ENCODE peak calls at places on chromosomes 5 and 9, in six cellular contexts. One of them, this sample, is unnamed.
A peak's percentile ranks its signal among the peaks of the same experiment; 100 is the strongest.

GRCh38 chr9:338602-339001 is 123.9 kb downstream of the DOCK8 start:
- DNase-seq in IMR-90: no peak
- DNase-seq in stomach: no peak
- DNase-seq in astrocyte of the spinal cord: no peak
- DNase-seq in astrocyte: no peak
- DNase-seq in choroid plexus epithelial cell: no peak
- DNase-seq in this sample: no peak

GRCh38 chr5:1103505-1104326 is 8.1 kb downstream of the SLC12A7 start:
- DNase-seq in IMR-90: no peak
- DNase-seq in stomach: peak; percentile 84
- DNase-seq in astrocyte of the spinal cord: no peak
- DNase-seq in astrocyte: no peak
- DNase-seq in choroid plexus epithelial cell: no peak
- DNase-seq in this sample: peak; percentile 35

GRCh38 chr5:108529381-108529780 is 147.5 kb upstream of the FBXL17 start:
- DNase-seq in IMR-90: peak; percentile 82
- DNase-seq in stomach: no peak
- DNase-seq in astrocyte of the spinal cord: no peak
- DNase-seq in astrocyte: peak; percentile 55
- DNase-seq in choroid plexus epithelial cell: peak; percentile 59
- DNase-seq in this sample: peak; percentile 29

GRCh38 chr9:121861501-121862180 is 210.2 kb downstream of the DAB2IP start:
- DNase-seq in IMR-90: no peak
- DNase-seq in stomach: peak; percentile 35
- DNase-seq in astrocyte of the spinal cord: no peak
- DNase-seq in astrocyte: no peak
- DNase-seq in choroid plexus epithelial cell: peak; percentile 41
- DNase-seq in this sample: no peak

GRCh38 chr9:111959468-111959941 is 62.9 kb downstream of the UGCG start:
- DNase-seq in IMR-90: peak; percentile 89
- DNase-seq in stomach: peak; percentile 63
- DNase-seq in astrocyte of the spinal cord: peak; percentile 69
- DNase-seq in astrocyte: peak; percentile 92
- DNase-seq in choroid plexus epithelial cell: peak; percentile 84
- DNase-seq in this sample: peak; percentile 91

GRCh38 chr5:160175438-160176218 is 53.7 kb upstream of the FABP6 start:
- DNase-seq in IMR-90: peak; percentile 41
- DNase-seq in stomach: no peak
- DNase-seq in astrocyte of the spinal cord: peak; percentile 36
- DNase-seq in astrocyte: peak; percentile 43
- DNase-seq in choroid plexus epithelial cell: no peak
- DNase-seq in this sample: no peak

GRCh38 chr5:173574983-173575382 is 41.5 kb downstream of the BOD1 start:
- DNase-seq in IMR-90: no peak
- DNase-seq in stomach: no peak
- DNase-seq in astrocyte of the spinal cord: no peak
- DNase-seq in astrocyte: no peak
- DNase-seq in choroid plexus epithelial cell: no peak
- DNase-seq in this sample: no peak

GRCh38 chr5:61332369-61332745 is 299 bp downstream of the ZSWIM6 start:
- DNase-seq in IMR-90: no peak
- DNase-seq in stomach: peak; percentile 41
- DNase-seq in astrocyte of the spinal cord: no peak
- DNase-seq in astrocyte: no peak
- DNase-seq in choroid plexus epithelial cell: peak; percentile 48
- DNase-seq in this sample: no peak

GRCh38 chr5:88407341-88407740 is 138.7 kb upstream of the TMEM161B start:
- DNase-seq in IMR-90: no peak
- DNase-seq in stomach: no peak
- DNase-seq in astrocyte of the spinal cord: no peak
- DNase-seq in astrocyte: no peak
- DNase-seq in choroid plexus epithelial cell: no peak
- DNase-seq in this sample: no peak

GRCh38 chr5:158013939-158014338 is 155.0 kb upstream of the CLINT1 start:
- DNase-seq in IMR-90: peak; percentile 12
- DNase-seq in stomach: no peak
- DNase-seq in astrocyte of the spinal cord: no peak
- DNase-seq in astrocyte: peak; percentile 42
- DNase-seq in choroid plexus epithelial cell: peak; percentile 70
- DNase-seq in this sample: peak; percentile 48

GRCh38 chr5:157280927-157281326 is 15.0 kb downstream of the CYFIP2 start:
- DNase-seq in IMR-90: peak; percentile 14
- DNase-seq in stomach: no peak
- DNase-seq in astrocyte of the spinal cord: peak; percentile 64
- DNase-seq in astrocyte: peak; percentile 54
- DNase-seq in choroid plexus epithelial cell: no peak
- DNase-seq in this sample: peak; percentile 80

GRCh38 chr9:117704024-117704575 is at the start of gene TLR4:
- DNase-seq in IMR-90: no peak
- DNase-seq in stomach: peak; percentile 54
- DNase-seq in astrocyte of the spinal cord: peak; percentile 94
- DNase-seq in astrocyte: peak; percentile 86
- DNase-seq in choroid plexus epithelial cell: peak; percentile 92
- DNase-seq in this sample: peak; percentile 88

DNA sequence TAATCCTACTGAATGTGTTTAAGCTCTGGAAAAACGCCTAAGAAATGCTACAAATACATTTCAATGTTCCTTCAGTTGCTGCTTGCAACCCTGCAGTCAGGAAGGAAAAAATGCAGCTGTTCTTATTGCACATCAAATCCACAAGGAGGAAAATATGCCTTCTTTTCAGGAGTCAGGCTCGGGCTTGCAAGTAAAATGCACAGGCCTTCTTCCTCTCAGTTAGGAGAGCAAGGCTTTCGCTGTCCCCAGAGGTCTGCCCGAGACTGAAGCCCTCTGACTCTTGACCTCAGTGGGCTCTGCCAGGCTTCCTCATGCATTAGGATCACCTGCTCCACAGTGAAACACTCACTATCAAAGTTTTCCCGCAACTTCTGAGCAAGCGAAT is 909 bp upstream of the SHC3 start:
- DNase-seq in IMR-90: peak; percentile 68
- DNase-seq in stomach: no peak
- DNase-seq in astrocyte of the spinal cord: peak; percentile 58
- DNase-seq in astrocyte: peak; percentile 60
- DNase-seq in choroid plexus epithelial cell: peak; percentile 70
- DNase-seq in this sample: peak; percentile 77
- H3K4me3 ChIP-seq in IMR-90: peak overlapping the region; percentile 50
- H3K4me3 ChIP-seq in stomach: peak overlapping the region; percentile 39
- H3K4me3 ChIP-seq in astrocyte of the spinal cord: peak overlapping the region; percentile 43
- H3K4me3 ChIP-seq in astrocyte: peak overlapping the region; percentile 86
- H3K4me3 ChIP-seq in choroid plexus epithelial cell: peak overlapping the region; percentile 60
- H3K4me3 ChIP-seq in this sample: peak overlapping the region; percentile 63

GRCh38 chr9:33197279-33197678 is 30.1 kb upstream of the B4GALT1 start:
- DNase-seq in IMR-90: no peak
- DNase-seq in stomach: no peak
- DNase-seq in astrocyte of the spinal cord: no peak
- DNase-seq in astrocyte: no peak
- DNase-seq in choroid plexus epithelial cell: no peak
- DNase-seq in this sample: peak; percentile 58

GRCh38 chr9:33196736-33197135 is 29.6 kb upstream of the B4GALT1 start:
- DNase-seq in IMR-90: peak; percentile 22
- DNase-seq in stomach: no peak
- DNase-seq in astrocyte of the spinal cord: no peak
- DNase-seq in astrocyte: no peak
- DNase-seq in choroid plexus epithelial cell: no peak
- DNase-seq in this sample: no peak

GRCh38 chr9:33202018-33202417 is 34.9 kb upstream of the B4GALT1 start:
- DNase-seq in IMR-90: no peak
- DNase-seq in stomach: no peak
- DNase-seq in astrocyte of the spinal cord: no peak
- DNase-seq in astrocyte: no peak
- DNase-seq in choroid plexus epithelial cell: no peak
- DNase-seq in this sample: no peak

GRCh38 chr9:33198163-33198562 is 31.0 kb upstream of the B4GALT1 start:
- DNase-seq in IMR-90: peak; percentile 45
- DNase-seq in stomach: no peak
- DNase-seq in astrocyte of the spinal cord: peak; percentile 61
- DNase-seq in astrocyte: peak; percentile 59
- DNase-seq in choroid plexus epithelial cell: no peak
- DNase-seq in this sample: peak; percentile 96

GRCh38 chr9:33202552-33203300 is 35.6 kb upstream of the B4GALT1 start:
- DNase-seq in IMR-90: peak; percentile 69
- DNase-seq in stomach: peak; percentile 42
- DNase-seq in astrocyte of the spinal cord: peak; percentile 71
- DNase-seq in astrocyte: peak; percentile 55
- DNase-seq in choroid plexus epithelial cell: peak; percentile 91
- DNase-seq in this sample: peak; percentile 83
- TF ChIP-seq CTCF in IMR-90: no peak
- TF ChIP-seq CTCF in stomach: no peak
- TF ChIP-seq CTCF in astrocyte of the spinal cord: no peak
- TF ChIP-seq CTCF in astrocyte: no peak
- TF ChIP-seq CTCF in choroid plexus epithelial cell: peak; percentile 9
- TF ChIP-seq CTCF in this sample: peak; percentile 3

DNA sequence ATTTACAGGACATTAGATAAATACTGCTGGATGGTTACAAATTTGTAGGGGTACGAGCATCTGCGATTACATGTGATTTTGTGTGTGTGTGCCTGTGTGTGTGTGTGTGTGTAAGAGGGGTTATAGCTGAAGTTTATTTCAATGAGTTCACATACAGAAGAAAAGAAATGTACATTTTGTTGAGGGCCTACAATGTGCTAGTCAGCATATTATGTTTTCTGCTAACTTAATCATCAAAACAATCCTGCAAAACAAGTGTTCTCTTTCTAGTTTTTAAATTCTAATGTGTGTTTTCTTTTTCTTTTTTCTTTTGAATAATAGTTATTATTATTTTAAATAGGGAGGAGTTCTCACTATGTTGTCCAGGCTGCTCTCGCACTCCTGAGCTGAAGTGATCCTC is 305.7 kb downstream of the ARL15 start:
- DNase-seq in IMR-90: no peak
- DNase-seq in stomach: no peak
- DNase-seq in astrocyte of the spinal cord: no peak
- DNase-seq in astrocyte: no peak
- DNase-seq in choroid plexus epithelial cell: no peak
- DNase-seq in this sample: no peak
- H3K4me3 ChIP-seq in IMR-90: no peak overlapping the region
- H3K4me3 ChIP-seq in stomach: no peak overlapping the region
- H3K4me3 ChIP-seq in astrocyte of the spinal cord: no peak overlapping the region
- H3K4me3 ChIP-seq in astrocyte: no peak overlapping the region
- H3K4me3 ChIP-seq in choroid plexus epithelial cell: no peak overlapping the region
- H3K4me3 ChIP-seq in this sample: no peak overlapping the region

GRCh38 chr5:180291234-180291940 is 496 bp downstream of the MAPK9 start:
- DNase-seq in IMR-90: no peak
- DNase-seq in stomach: peak; percentile 27
- DNase-seq in astrocyte of the spinal cord: no peak
- DNase-seq in astrocyte: no peak
- DNase-seq in choroid plexus epithelial cell: peak; percentile 12
- DNase-seq in this sample: no peak
- TF ChIP-seq CTCF in IMR-90: peak; percentile 30
- TF ChIP-seq CTCF in stomach: no peak
- TF ChIP-seq CTCF in astrocyte of the spinal cord: peak; percentile 24
- TF ChIP-seq CTCF in astrocyte: no peak
- TF ChIP-seq CTCF in choroid plexus epithelial cell: peak; percentile 29
- TF ChIP-seq CTCF in this sample: peak; percentile 35

GRCh38 chr5:151233576-151234202 is 9.8 kb upstream of the CCDC69 start:
- DNase-seq in IMR-90: no peak
- DNase-seq in stomach: no peak
- DNase-seq in astrocyte of the spinal cord: no peak
- DNase-seq in astrocyte: no peak
- DNase-seq in choroid plexus epithelial cell: no peak
- DNase-seq in this sample: no peak
- H3K4me3 ChIP-seq in IMR-90: no peak overlapping the region
- H3K4me3 ChIP-seq in stomach: no peak overlapping the region
- H3K4me3 ChIP-seq in astrocyte of the spinal cord: no peak overlapping the region
- H3K4me3 ChIP-seq in astrocyte: no peak overlapping the region
- H3K4me3 ChIP-seq in choroid plexus epithelial cell: no peak overlapping the region
- H3K4me3 ChIP-seq in this sample: no peak overlapping the region

This sample was measured in fibroblast of the aortic adventitia.